ENCODE peak calls at places on chromosomes 4 and X, in seven cellular contexts. Q is NCI-H2081; W is aorta; S is cardiac muscle cell; A is A172; G is HT1080; T is stimulated activated CD4-positive, alpha-beta T cell treated with anti-CD3 and anti-CD28 coated beads, Interleukin-4, amount 100 ng/mL, for 24 hours. H is an unnamed sample.

GRCh38 chr4:181959121-181959520 is 284.1 kb upstream of the TENM3 start:
- DNase-seq in Q (no peak), W (no peak), S (peak; percentile 54), A (peak; percentile 78), G (peak; percentile 87), T (no peak), H (no peak)

GRCh38 chr4:76654796-76655195 is 219.8 kb downstream of the SHROOM3 start:
- DNase-seq in Q (no peak), W (no peak), S (no peak), A (no peak), G (no peak), T (no peak), H (no peak)

GRCh38 chr4:48403358-48403757 is 62.0 kb downstream of the SLAIN2 start:
- DNase-seq in Q (no peak), W (no peak), S (no peak), A (no peak), G (no peak), T (no peak), H (no peak)

GRCh38 chr4:89110541-89110985 is 770 bp upstream of the TIGD2 start:
- DNase-seq in Q (peak; percentile 28), W (no peak), S (no peak), A (no peak), G (no peak), T (no peak), H (peak; percentile 12)

GRCh38 chrX:24902808-24903207 is 113.0 kb downstream of the ARX start:
- DNase-seq in Q (no peak), W (no peak), S (peak; percentile 89), A (peak; percentile 11), G (peak; percentile 35), T (no peak), H (no peak)

GRCh38 chr4:16443504-16444088 is 217.3 kb upstream of the TAPT1 start:
- DNase-seq in Q (peak; percentile 8), W (no peak), S (peak; percentile 60), A (peak; percentile 1), G (peak; percentile 45), T (no peak), H (no peak)

GRCh38 chrX:68995780-68996551 is 167.1 kb downstream of the EFNB1 start:
- DNase-seq in Q (no peak), W (peak; percentile 63), S (peak; percentile 92), A (no peak), G (no peak), T (no peak), H (no peak)

GRCh38 chr4:142690764-142691163 is 155.3 kb downstream of the INPP4B start:
- DNase-seq in Q (no peak), W (no peak), S (no peak), A (no peak), G (no peak), T (no peak), H (no peak)

GRCh38 chr4:81405900-81406401 is 65.8 kb downstream of the RASGEF1B start:
- DNase-seq in Q (peak; percentile 61), W (no peak), S (peak; percentile 89), A (peak; percentile 52), G (peak; percentile 40), T (peak; percentile 65), H (peak; percentile 41)

GRCh38 chr4:29970626-29971025 is 749.5 kb upstream of the PCDH7 start:
- DNase-seq in Q (no peak), W (no peak), S (no peak), A (peak; percentile 59), G (peak; percentile 43), T (no peak), H (no peak)

GRCh38 chrX:45697591-45697990 is 496.9 kb upstream of the DIPK2B start:
- DNase-seq in Q (no peak), W (no peak), S (peak; percentile 77), A (peak; percentile 63), G (peak; percentile 90), T (no peak), H (no peak)

GRCh38 chrX:132022863-132023116 is 312 bp upstream of the STK26 start:
- DNase-seq in Q (no peak), W (no peak), S (no peak), A (no peak), G (no peak), T (no peak), H (no peak)

GRCh38 chr4:43325220-43325967 is 432.9 kb downstream of the GRXCR1 start:
- DNase-seq in Q (no peak), W (no peak), S (peak; percentile 13), A (no peak), G (peak; percentile 46), T (no peak), H (no peak)

GRCh38 chr4:151517896-151518295 is 108.9 kb downstream of the FHIP1A start:
- DNase-seq in Q (no peak), W (no peak), S (no peak), A (no peak), G (no peak), T (no peak), H (no peak)

GRCh38 chr4:6546681-6547447 is 28.1 kb upstream of the MAN2B2 start:
- DNase-seq in Q (peak; percentile 55), W (no peak), S (peak; percentile 80), A (peak; percentile 50), G (peak; percentile 30), T (peak; percentile 54), H (no peak)

GRCh38 chrX:1788300-1788911 is 173.5 kb downstream of the ASMT start:
- DNase-seq in Q (no peak), W (no peak), S (no peak), A (no peak), G (no peak), T (no peak), H (no peak)

GRCh38 chr4:188821500-188821899 is 682.3 kb downstream of the TRIML1 start:
- DNase-seq in Q (no peak), W (no peak), S (no peak), A (no peak), G (no peak), T (no peak), H (no peak)

GRCh38 chrX:122880952-122881351 is 303.1 kb upstream of the GRIA3 start:
- DNase-seq in Q (no peak), W (no peak), S (no peak), A (no peak), G (no peak), T (no peak), H (no peak)

GRCh38 chrX:107776649-107777535 is 641 bp upstream of the NCBP2L start:
- DNase-seq in Q (peak; percentile 88), W (peak; percentile 83), S (peak; percentile 94), A (peak; percentile 49), G (peak; percentile 75), T (peak; percentile 81), H (peak; percentile 56)

GRCh38 chrX:18983711-18984380 is at the start of gene PHKA2:
- DNase-seq in Q (peak; percentile 42), W (peak; percentile 71), S (no peak), A (peak; percentile 30), G (peak; percentile 63), T (peak; percentile 36), H (peak; percentile 48)

GRCh38 chr4:7539186-7539585 is 104.5 kb upstream of the PSAPL1 start:
- DNase-seq in Q (no peak), W (no peak), S (no peak), A (no peak), G (no peak), T (no peak), H (no peak)

GRCh38 chr4:57639566-57640328 is 529.6 kb upstream of the IGFBP7 start:
- DNase-seq in Q (no peak), W (no peak), S (no peak), A (no peak), G (no peak), T (no peak), H (no peak)

GRCh38 chr4:186693159-186693815 is 30.4 kb downstream of the FAT1 start:
- DNase-seq in Q (peak; percentile 31), W (peak; percentile 89), S (peak; percentile 86), A (peak; percentile 91), G (peak; percentile 85), T (no peak), H (peak; percentile 0)

GRCh38 chr4:23932186-23932585 is 42.3 kb upstream of the PPARGC1A start:
- DNase-seq in Q (no peak), W (no peak), S (no peak), A (no peak), G (no peak), T (no peak), H (no peak)

GRCh38 chrX:105696870-105697269 is 125.5 kb upstream of the NRK start:
- DNase-seq in Q (no peak), W (no peak), S (no peak), A (no peak), G (no peak), T (no peak), H (no peak)

H was measured in NCI-H510A.